ENCODE peak calls at places on chromosome 2, in ten cellular contexts. J is activated CD4-positive, alpha-beta memory T cell treated with anti-CD3 and anti-CD28 coated beads, Interleukin-2, amount 10 ng/mL, durations not matched to agents 7 days and 5 days; S is dermis microvascular lymphatic vessel endothelial cell; E is AG08396; R is astrocyte of the hippocampus; W is hippocampal formation; O is SW480; H is anterior cingulate cortex; I is nephron progenitor cell; G is A673. U is an unnamed sample.

GRCh38 chr2:126777620-126777978 is 121.1 kb upstream of the TEX51 start:
- DNase-seq in E (no peak), W (no peak), R (no peak), S (no peak), O (no peak), G (no peak), H (no peak), J (no peak), I (no peak), U (no peak)

GRCh38 chr2:27776097-27776496 is 4.6 kb downstream of the MRPL33 start:
- DNase-seq in S (peak), R (peak), O (no peak), J (no peak), I (no peak), W (no peak), E (peak), H (peak), G (peak), U (peak)

GRCh38 chr2:86079981-86080911 is 25.4 kb downstream of the POLR1A start:
- DNase-seq in O (peak), E (peak), W (peak), G (peak), S (peak), H (peak), J (peak), R (peak), I (peak), U (peak)

GRCh38 chr2:128447538-128447885 is 128.8 kb upstream of the HS6ST1 start:
- DNase-seq in O (no peak), I (no peak), E (no peak), S (no peak), R (no peak), G (no peak), H (no peak), W (no peak), J (no peak), U (no peak)

GRCh38 chr2:27891063-27891819 is 712 bp downstream of the BABAM2 start:
- DNase-seq in J (peak), W (no peak), S (peak), H (peak), I (peak), E (peak), R (peak), O (peak), G (peak), U (peak)

GRCh38 chr2:226877491-226877890 is 41.6 kb downstream of the RHBDD1 start:
- DNase-seq in J (no peak), O (no peak), H (no peak), S (no peak), W (no peak), E (no peak), I (no peak), G (no peak), R (no peak), U (no peak)

GRCh38 chr2:196995757-196996314 is 69.3 kb upstream of the PGAP1 start:
- DNase-seq in H (no peak), W (no peak), R (no peak), S (no peak), I (no peak), J (no peak), O (no peak), E (no peak), G (no peak), U (no peak)

GRCh38 chr2:137155351-137156104 is 390.2 kb downstream of the THSD7B start:
- DNase-seq in S (no peak), I (no peak), W (no peak), E (no peak), O (no peak), H (no peak), G (no peak), J (no peak), R (peak), U (no peak)

GRCh38 chr2:190359896-190360376 is 16.5 kb downstream of the INPP1 start:
- DNase-seq in G (no peak), W (peak), S (peak), O (no peak), R (peak), E (peak), I (no peak), H (peak), J (peak), U (no peak)

GRCh38 chr2:232873909-232874641 is 4.0 kb downstream of the SNORC start:
- DNase-seq in O (no peak), J (no peak), H (no peak), R (no peak), I (no peak), E (no peak), W (no peak), S (no peak), G (no peak), U (peak)

GRCh38 chr2:9460441-9461017 is 13.8 kb upstream of the IAH1 start:
- DNase-seq in G (no peak), R (no peak), O (no peak), S (no peak), J (no peak), I (no peak), E (no peak), W (no peak), H (no peak), U (no peak)

GRCh38 chr2:24918326-24919099 is 1.5 kb downstream of the ADCY3 start:
- DNase-seq in O (no peak), W (no peak), R (no peak), I (no peak), S (no peak), H (no peak), G (no peak), J (no peak), E (no peak), U (no peak)

GRCh38 chr2:28415010-28415409 is 22.4 kb downstream of the FOSL2 start:
- DNase-seq in R (peak), O (no peak), G (no peak), H (no peak), E (no peak), J (no peak), S (no peak), I (no peak), W (no peak), U (no peak)

GRCh38 chr2:96214554-96214953 is 5.9 kb upstream of the STARD7 start:
- DNase-seq in R (no peak), J (no peak), H (no peak), E (no peak), W (no peak), I (no peak), O (no peak), S (no peak), G (no peak), U (no peak)

GRCh38 chr2:70726186-70726585 is 41.8 kb downstream of the ADD2 start:
- DNase-seq in R (no peak), J (no peak), S (no peak), H (no peak), E (no peak), W (no peak), I (no peak), G (no peak), O (no peak), U (no peak)

GRCh38 chr2:236603361-236604015 is 33.9 kb downstream of the ACKR3 start:
- DNase-seq in W (no peak), E (no peak), S (no peak), R (no peak), G (no peak), O (no peak), I (no peak), J (no peak), H (no peak), U (no peak)

GRCh38 chr2:111168528-111168929 is 47.8 kb downstream of the BCL2L11 start:
- DNase-seq in O (peak), H (peak), S (peak), I (no peak), G (peak), R (peak), W (no peak), J (peak), E (peak), U (peak)

GRCh38 chr2:38666578-38666926 is 638 bp downstream of the GALM start:
- DNase-seq in I (no peak), R (peak), O (peak), W (no peak), S (no peak), G (no peak), E (no peak), H (no peak), J (peak), U (peak)

U was measured in LoVo.